ENCODE peak calls at places on chromosome 1, in four cellular contexts. O, I, U and H are unnamed samples.

GRCh38 chr1:193283026-193283425 is 96.6 kb upstream of the B3GALT2 start:
- DNase-seq in O (peak), U (peak), I (no peak), H (no peak)

GRCh38 chr1:66374561-66375111 is 159.3 kb upstream of the SGIP1 start:
- DNase-seq in U (no peak), I (no peak), O (no peak), H (peak)

GRCh38 chr1:85615536-85615935 is 35.0 kb downstream of the CCN1 start:
- DNase-seq in O (no peak), U (no peak), I (no peak), H (no peak)

GRCh38 chr1:88982055-88982454 is 10.4 kb downstream of the KYAT3 start:
- DNase-seq in U (no peak), O (no peak), I (no peak), H (no peak)

GRCh38 chr1:35043498-35043897 is 11.8 kb upstream of the ZMYM6 start:
- DNase-seq in I (no peak), U (no peak), O (no peak), H (no peak)

GRCh38 chr1:205317311-205317917 is 4.1 kb downstream of the NUAK2 start:
- DNase-seq in U (no peak), I (peak), O (no peak), H (no peak)

GRCh38 chr1:200468264-200469001 is 58.6 kb upstream of the ZNF281 start:
- DNase-seq in U (no peak), I (no peak), O (no peak), H (no peak)

GRCh38 chr1:206738370-206739366 is 31.9 kb upstream of the IL19 start:
- DNase-seq in I (no peak), O (peak), U (peak), H (no peak)

GRCh38 chr1:223123238-223123976 is 19.6 kb downstream of the TLR5 start:
- DNase-seq in O (peak), U (peak), I (peak), H (no peak)

GRCh38 chr1:219041819-219042218 is 131.9 kb upstream of the LYPLAL1 start:
- DNase-seq in U (no peak), O (peak), I (no peak), H (no peak)

GRCh38 chr1:155006601-155007101 is 4.0 kb downstream of the ZBTB7B start:
- DNase-seq in U (no peak), I (no peak), O (no peak), H (no peak)

GRCh38 chr1:8276173-8276914 is 41.6 kb upstream of the SLC45A1 start:
- DNase-seq in O (peak), U (no peak), I (no peak), H (no peak)

GRCh38 chr1:15028117-15028516 is 125.4 kb upstream of the TMEM51 start:
- DNase-seq in I (no peak), U (no peak), O (no peak), H (no peak)

GRCh38 chr1:6704746-6705145 is 3.1 kb upstream of the DNAJC11 start:
- DNase-seq in U (no peak), I (no peak), O (no peak), H (no peak)
- TF ChIP-seq USF1 in U (no peak), I (no peak), O (no peak), H (no peak)

GRCh38 chr1:243968413-243968812 is 82.7 kb upstream of the ZBTB18 start:
- DNase-seq in I (no peak), U (no peak), O (no peak), H (no peak)
- TF ChIP-seq USF1 in I (no peak), U (no peak), O (no peak), H (no peak)

GRCh38 chr1:230107941-230108340 is 40.9 kb downstream of the GALNT2 start:
- DNase-seq in I (no peak), U (no peak), O (no peak), H (no peak)

GRCh38 chr1:230110971-230111370 is 43.9 kb downstream of the GALNT2 start:
- DNase-seq in O (no peak), U (no peak), I (no peak), H (no peak)

GRCh38 chr1:230108580-230108979 is 41.5 kb downstream of the GALNT2 start:
- DNase-seq in I (no peak), O (no peak), U (no peak), H (no peak)

GRCh38 chr1:230109066-230109465 is 42.0 kb downstream of the GALNT2 start:
- DNase-seq in I (no peak), U (no peak), O (no peak), H (no peak)

DNA sequence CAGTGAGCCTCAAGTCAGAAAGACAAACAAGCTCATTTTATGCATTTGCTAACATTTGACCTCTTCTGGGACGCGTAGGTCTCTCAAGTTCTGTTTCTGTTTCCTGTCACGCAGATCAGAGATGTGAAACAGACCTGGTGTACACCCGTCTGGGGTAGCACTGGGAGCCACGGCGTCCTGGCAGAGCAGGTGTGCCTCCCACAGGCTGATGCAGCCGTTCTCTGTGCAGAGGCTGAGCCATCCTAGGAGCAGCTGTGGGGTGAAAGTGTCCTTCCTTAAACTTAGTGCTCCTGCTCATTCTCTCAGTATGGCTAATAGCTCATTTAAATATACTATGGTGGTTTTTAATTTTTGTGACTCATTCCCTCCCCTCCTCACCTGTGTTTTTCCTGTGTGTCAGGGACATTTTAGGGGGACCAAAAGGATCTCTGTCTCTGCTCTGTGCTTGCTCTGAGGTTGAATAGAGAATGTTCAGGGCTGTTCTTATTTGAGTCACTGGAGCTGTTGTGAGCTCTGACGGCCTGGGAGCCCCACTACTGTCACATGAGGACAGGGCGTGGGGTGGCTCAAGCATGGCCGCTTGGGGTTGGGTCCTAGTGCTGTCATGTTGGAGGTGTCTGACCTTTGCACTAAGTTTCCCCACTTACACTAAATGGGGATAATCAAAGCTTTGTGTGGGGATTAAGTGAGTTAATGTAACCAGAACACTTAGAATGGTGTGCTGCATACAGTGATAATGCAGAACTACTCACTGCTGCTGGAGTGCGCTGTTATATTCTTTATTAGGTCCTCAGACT is 43.0 kb downstream of the GALNT2 start:
- DNase-seq in I (peak), U (no peak), O (no peak), H (peak)
- TF ChIP-seq USF1 in I (no peak), U (no peak), O (no peak), H (peak)

DNA sequence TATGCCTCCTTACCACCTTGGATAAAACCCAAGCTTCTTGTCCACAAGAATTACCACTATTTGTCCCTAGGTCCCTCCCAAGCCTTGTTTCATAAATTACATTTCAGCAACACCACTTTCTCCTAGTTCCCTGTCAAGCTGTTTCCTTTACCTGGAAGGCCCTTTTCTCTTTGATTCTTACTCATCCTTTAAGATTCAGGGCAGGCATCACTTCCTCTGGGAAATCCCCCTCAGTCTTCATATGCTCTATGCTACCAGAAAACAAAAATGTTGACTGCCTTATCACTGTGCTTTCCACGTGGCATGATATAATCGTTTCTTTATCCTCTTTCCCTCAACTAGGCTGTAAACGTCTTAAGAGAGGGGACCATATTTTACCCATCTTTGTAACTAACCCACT is 102.7 kb downstream of the LYST start:
- DNase-seq in O (no peak), I (no peak), U (no peak), H (peak)
- TF ChIP-seq USF1 in O (no peak), I (no peak), U (no peak), H (no peak)

GRCh38 chr1:173818459-173818858 is 6.0 kb upstream of the DARS2 start:
- DNase-seq in U (no peak), O (peak), I (no peak), H (no peak)
- TF ChIP-seq USF1 in U (no peak), O (no peak), I (no peak), H (no peak)

GRCh38 chr1:77399250-77400086 is 117.6 kb downstream of the AK5 start:
- DNase-seq in O (no peak), U (no peak), I (no peak), H (no peak)

GRCh38 chr1:77398115-77398514 is 116.3 kb downstream of the AK5 start:
- DNase-seq in I (no peak), U (no peak), O (no peak), H (no peak)

GRCh38 chr1:77394166-77394565 is 112.3 kb downstream of the AK5 start:
- DNase-seq in U (no peak), O (no peak), I (no peak), H (no peak)

GRCh38 chr1:77392486-77392885 is 110.7 kb downstream of the AK5 start:
- DNase-seq in U (no peak), O (no peak), I (no peak), H (no peak)

GRCh38 chr1:77395051-77395450 is 113.2 kb downstream of the AK5 start:
- DNase-seq in O (no peak), I (no peak), U (no peak), H (no peak)
- TF ChIP-seq USF1 in O (no peak), I (no peak), U (no peak), H (no peak)